ENCODE peak calls at places on chromosomes 4 and X, in six cellular contexts. P, N, C, F, Y and T are unnamed samples.

GRCh38 chr4:126899382-126899801 is 733.4 kb upstream of the INTU start:
- DNase-seq in P (no peak), N (no peak), C (no peak), F (no peak), Y (no peak), T (no peak)

GRCh38 chr4:5707366-5708133 is 809 bp downstream of the EVC2 start:
- DNase-seq in P (no peak), N (no peak), C (no peak), F (peak), Y (no peak), T (no peak)

GRCh38 chr4:71694946-71695345 is 88.9 kb downstream of the GC start:
- DNase-seq in P (no peak), N (no peak), C (no peak), F (no peak), Y (no peak), T (no peak)

GRCh38 chrX:12052109-12052508 is 86.2 kb upstream of the FRMPD4 start:
- DNase-seq in P (no peak), N (no peak), C (no peak), F (no peak), Y (no peak), T (no peak)

GRCh38 chr4:169207436-169208089 is 63.2 kb downstream of the SH3RF1 start:
- DNase-seq in P (no peak), N (no peak), C (no peak), F (no peak), Y (no peak), T (no peak)

GRCh38 chr4:8439914-8440490 is 521 bp downstream of the ACOX3 start:
- DNase-seq in P (peak), N (peak), C (no peak), F (no peak), Y (no peak), T (peak)

GRCh38 chr4:109614466-109614865 is 54.4 kb downstream of the MCUB start:
- DNase-seq in P (peak), N (no peak), C (no peak), F (no peak), Y (no peak), T (no peak)

GRCh38 chr4:73721419-73721818 is 18.9 kb upstream of the CXCL8 start:
- DNase-seq in P (peak), N (no peak), C (no peak), F (no peak), Y (no peak), T (no peak)

GRCh38 chrX:20046864-20047263 is 56.0 kb upstream of the BCLAF3 start:
- DNase-seq in P (no peak), N (no peak), C (no peak), F (no peak), Y (no peak), T (no peak)

GRCh38 chr4:13917010-13917409 is 289.5 kb upstream of the BOD1L1 start:
- DNase-seq in P (no peak), N (no peak), C (no peak), F (no peak), Y (no peak), T (no peak)

GRCh38 chr4:152328595-152328994 is 207.3 kb downstream of the FBXW7 start:
- DNase-seq in P (no peak), N (no peak), C (no peak), F (no peak), Y (no peak), T (no peak)

GRCh38 chr4:44196796-44197195 is 251.8 kb downstream of the KCTD8 start:
- DNase-seq in P (no peak), N (no peak), C (no peak), F (no peak), Y (no peak), T (no peak)

GRCh38 chr4:176839656-176840055 is 46.9 kb upstream of the VEGFC start:
- DNase-seq in P (no peak), N (no peak), C (no peak), F (no peak), Y (no peak), T (no peak)

GRCh38 chr4:176838611-176839411 is 46.1 kb upstream of the VEGFC start:
- DNase-seq in P (no peak), N (no peak), C (no peak), F (peak), Y (no peak), T (peak)

GRCh38 chr4:176840166-176840565 is 47.4 kb upstream of the VEGFC start:
- DNase-seq in P (peak), N (no peak), C (no peak), F (no peak), Y (no peak), T (no peak)

GRCh38 chr4:176844448-176844847 is 51.7 kb upstream of the VEGFC start:
- DNase-seq in P (no peak), N (no peak), C (no peak), F (no peak), Y (no peak), T (no peak)

DNA sequence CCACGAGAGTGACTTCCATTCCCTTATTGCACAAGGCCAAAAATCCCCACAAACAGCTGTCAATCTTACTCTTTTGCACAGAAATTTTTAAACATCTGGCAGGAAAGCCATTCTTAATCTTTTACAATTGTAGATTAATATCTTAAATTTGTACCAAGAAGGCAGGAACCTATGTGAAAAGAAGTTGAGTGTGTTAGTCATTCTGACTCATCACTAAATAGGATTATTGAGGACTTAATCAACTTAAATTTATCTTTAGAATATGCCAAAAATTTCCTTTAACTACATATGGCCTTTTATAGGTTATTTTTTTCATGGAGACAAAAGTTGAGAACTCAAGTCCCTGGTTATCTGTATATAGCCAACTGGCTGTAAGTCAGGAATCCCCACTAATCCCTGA is 49.0 kb upstream of the VEGFC start:
- DNase-seq in P (no peak), N (no peak), C (no peak), F (peak), Y (no peak), T (no peak)
- TF ChIP-seq MYC in P (no peak), N (no peak), C (no peak), F (no peak), Y (no peak), T (no peak)

GRCh38 chr4:104128850-104129213 is 365.9 kb downstream of the CXXC4 start:
- DNase-seq in P (no peak), N (peak), C (no peak), F (no peak), Y (no peak), T (peak)
- TF ChIP-seq MYC in P (no peak), N (no peak), C (no peak), F (no peak), Y (no peak), T (no peak)

GRCh38 chrX:40844476-40844875 is 109.1 kb upstream of the MED14 start:
- DNase-seq in P (no peak), N (no peak), C (no peak), F (no peak), Y (no peak), T (no peak)

GRCh38 chrX:40845331-40845911 is 110.1 kb upstream of the MED14 start:
- DNase-seq in P (no peak), N (peak), C (no peak), F (peak), Y (no peak), T (no peak)

DNA sequence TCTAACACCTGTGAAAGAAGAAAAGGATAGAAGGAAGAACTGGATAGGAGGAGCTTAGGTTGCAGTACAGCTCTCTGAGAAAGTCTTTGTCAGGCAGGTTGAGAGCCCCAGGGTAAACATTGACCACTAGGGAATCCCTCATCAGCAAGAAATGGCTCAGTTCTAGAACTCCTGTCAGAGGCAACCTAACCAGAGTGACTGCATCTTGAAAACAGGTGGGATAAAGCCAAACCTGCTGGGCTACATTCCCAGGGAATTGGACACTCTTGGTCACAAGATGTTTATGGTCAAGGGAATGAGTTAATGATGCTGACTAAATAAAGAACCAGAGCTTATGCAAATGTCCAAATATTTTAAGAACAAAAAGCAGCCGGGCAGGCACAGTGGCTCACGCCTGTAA is 108.3 kb upstream of the MED14 start:
- DNase-seq in P (no peak), N (no peak), C (no peak), F (no peak), Y (no peak), T (no peak)
- TF ChIP-seq MYC in P (no peak), N (no peak), C (no peak), F (no peak), Y (no peak), T (no peak)

GRCh38 chr4:185758807-185759206 is 53.2 kb downstream of the SORBS2 start:
- DNase-seq in P (no peak), N (peak), C (no peak), F (no peak), Y (no peak), T (no peak)
- TF ChIP-seq MYC in P (no peak), N (no peak), C (no peak), F (no peak), Y (no peak), T (no peak)

GRCh38 chr4:96602661-96603060 is 762.8 kb downstream of the PDHA2 start:
- DNase-seq in P (no peak), N (no peak), C (no peak), F (no peak), Y (no peak), T (no peak)

GRCh38 chr4:96606451-96606850 is 766.6 kb downstream of the PDHA2 start:
- DNase-seq in P (no peak), N (no peak), C (no peak), F (no peak), Y (no peak), T (no peak)

GRCh38 chr4:96599752-96600151 is 759.9 kb downstream of the PDHA2 start:
- DNase-seq in P (no peak), N (no peak), C (no peak), F (no peak), Y (no peak), T (no peak)

GRCh38 chr4:96598465-96598864 is 758.6 kb downstream of the PDHA2 start:
- DNase-seq in P (no peak), N (no peak), C (no peak), F (no peak), Y (no peak), T (no peak)

DNA sequence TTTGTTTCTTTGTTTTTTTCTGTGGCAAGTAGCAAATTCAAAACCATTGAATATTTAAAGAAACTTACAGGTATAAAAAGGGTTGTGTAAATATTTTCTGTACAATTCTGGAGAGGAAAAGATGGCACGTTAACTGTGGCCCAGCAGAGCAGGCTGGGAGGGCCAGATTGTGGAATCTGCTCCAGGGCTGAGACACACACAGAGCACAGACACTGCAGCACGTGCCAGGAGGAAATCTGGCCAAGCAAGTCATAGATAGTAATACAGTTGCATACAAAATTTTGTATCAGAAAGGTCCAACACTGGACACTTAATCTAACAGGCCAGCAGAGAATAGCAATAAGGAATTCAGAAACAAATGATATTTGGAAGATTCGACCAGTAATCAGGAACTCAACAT is 763.7 kb downstream of the PDHA2 start:
- DNase-seq in P (no peak), N (no peak), C (no peak), F (no peak), Y (no peak), T (no peak)
- TF ChIP-seq MYC in P (no peak), N (no peak), C (no peak), F (no peak), Y (no peak), T (no peak)

DNA sequence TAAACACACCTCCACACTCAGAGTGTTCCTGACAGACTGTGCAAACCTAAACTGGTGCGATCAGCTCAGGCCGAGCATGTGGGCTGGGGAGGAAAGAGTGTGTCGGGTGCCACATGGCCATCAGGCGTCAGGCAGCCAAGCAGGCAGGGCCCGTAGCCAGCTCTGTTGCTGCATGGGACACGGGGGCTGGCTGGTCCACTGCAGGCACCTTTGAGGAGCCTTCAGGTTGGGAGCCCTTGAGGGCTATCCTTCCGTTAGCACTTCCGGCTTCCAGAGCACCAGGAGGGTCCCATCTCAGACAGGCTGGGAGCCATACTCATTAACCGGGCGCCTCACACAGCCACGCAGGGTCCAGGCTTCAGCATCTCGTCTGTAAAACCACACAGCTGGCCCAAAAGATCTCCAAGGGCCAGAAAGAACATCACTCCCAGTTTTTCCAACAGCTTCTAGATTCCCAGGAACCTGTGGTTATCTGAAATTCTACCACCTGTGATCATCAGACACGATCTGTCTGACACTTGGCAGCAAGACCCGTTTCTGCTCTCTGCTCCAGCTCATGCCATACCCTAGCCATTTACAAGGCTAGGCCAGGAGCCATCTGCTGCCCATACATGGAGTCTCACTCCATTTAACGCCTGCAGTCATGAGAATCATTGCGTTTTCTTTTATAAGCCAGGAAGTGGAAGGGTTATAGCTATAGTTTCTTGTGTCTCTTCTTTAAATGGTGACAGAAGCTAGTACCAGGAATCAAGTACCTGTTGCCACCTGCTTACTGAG is 87.5 kb downstream of the NSUN7 start:
- DNase-seq in P (no peak), N (no peak), C (no peak), F (no peak), Y (no peak), T (no peak)
- TF ChIP-seq MYC in P (no peak), N (no peak), C (no peak), F (no peak), Y (no peak), T (no peak)